ENCODE peak calls at places on chromosomes 11 and 22, in six cellular contexts. O is neuronal stem cell, S is H1, F is IMR-90, E is mesenchymal stem cell, M is H9. Z is an unnamed sample.

GRCh38 chr11:978073-978720 is 52.5 kb downstream of the AP2A2 start:
- DNase-seq in F (no peak), E (no peak), O (no peak), M (no peak), S (no peak), Z (no peak)

GRCh38 chr22:42080287-42080686 is 787 bp downstream of the SMDT1 start:
- DNase-seq in E (peak; percentile 75), F (peak; percentile 53), S (no peak), O (no peak), M (no peak), Z (peak; percentile 60)

GRCh38 chr11:62579252-62579651 is 5.6 kb upstream of the EEF1G start:
- DNase-seq in O (no peak), S (no peak), M (no peak), F (no peak), E (no peak), Z (no peak)

GRCh38 chr22:38104084-38104483 is 6.4 kb downstream of the BAIAP2L2 start:
- DNase-seq in M (no peak), F (peak; percentile 11), O (no peak), E (peak; percentile 34), S (peak; percentile 65), Z (peak; percentile 38)

GRCh38 chr11:35282226-35282882 is 137.0 kb downstream of the SLC1A2 start:
- DNase-seq in E (peak; percentile 94), O (no peak), M (no peak), F (peak; percentile 89), S (no peak), Z (peak; percentile 6)

GRCh38 chr11:18792066-18792591 is 531 bp upstream of the PTPN5 start:
- DNase-seq in F (no peak), M (peak; percentile 41), E (no peak), S (no peak), O (peak; percentile 20), Z (no peak)

GRCh38 chr22:31947296-31947695 is 3.0 kb downstream of the YWHAH start:
- DNase-seq in M (no peak), O (no peak), E (no peak), S (no peak), F (no peak), Z (peak; percentile 51)

GRCh38 chr22:24466831-24467249 is 28.3 kb upstream of the UPB1 start:
- DNase-seq in S (no peak), F (peak; percentile 74), E (peak; percentile 81), M (no peak), O (no peak), Z (no peak)

GRCh38 chr11:64186205-64187165 is 514 bp downstream of the STIP1 start:
- DNase-seq in O (no peak), M (no peak), S (no peak), E (peak; percentile 41), F (peak; percentile 2), Z (no peak)

GRCh38 chr11:121521145-121522042 is 68.6 kb upstream of the SORL1-AS1 start:
- DNase-seq in F (peak; percentile 8), S (no peak), E (no peak), M (no peak), O (no peak), Z (no peak)

GRCh38 chr11:12079726-12080556 is 30.4 kb upstream of the MICAL2 start:
- DNase-seq in F (peak; percentile 99), E (peak; percentile 99), M (no peak), O (no peak), S (no peak), Z (peak; percentile 87)

GRCh38 chr11:6724013-6724412 is 40.9 kb upstream of the MRPL17 start:
- DNase-seq in E (no peak), O (no peak), S (no peak), F (no peak), M (no peak), Z (no peak)

GRCh38 chr11:6719588-6719987 is 36.4 kb upstream of the MRPL17 start:
- DNase-seq in M (no peak), E (no peak), O (no peak), S (no peak), F (no peak), Z (no peak)

GRCh38 chr11:6727971-6728890 is 43.5 kb downstream of the OR2AG2 start:
- DNase-seq in O (no peak), S (no peak), E (no peak), M (no peak), F (no peak), Z (no peak)

GRCh38 chr11:6721343-6721742 is 38.2 kb upstream of the MRPL17 start:
- DNase-seq in M (no peak), F (no peak), O (no peak), S (no peak), E (no peak), Z (no peak)

DNA sequence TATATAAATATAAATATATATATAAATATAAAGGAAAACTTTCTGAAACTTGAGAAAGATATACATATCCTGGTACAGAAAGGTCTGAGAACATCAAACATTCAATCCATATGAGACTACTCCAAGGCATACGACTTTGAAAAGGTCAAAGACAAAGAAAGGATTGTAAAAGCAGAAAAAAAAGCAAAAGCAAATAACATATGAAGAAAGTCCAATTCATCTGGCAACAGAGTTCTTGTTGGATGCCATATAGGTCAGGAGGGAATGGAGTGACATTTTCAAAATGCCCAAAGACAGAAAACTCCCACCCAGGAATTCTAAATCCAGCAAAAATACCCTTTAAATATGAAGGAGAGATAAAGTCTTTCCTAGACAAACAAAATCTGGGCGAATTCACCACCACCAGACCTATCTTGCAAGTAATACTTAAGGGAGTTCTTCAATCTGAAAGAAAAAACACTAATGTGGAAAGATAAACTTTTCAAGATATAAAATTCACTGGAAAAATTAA is 42.3 kb upstream of the MRPL17 start:
- DNase-seq in F (no peak), O (no peak), M (no peak), S (no peak), E (no peak), Z (no peak)
- H2BK120ac ChIP-seq in F (no peak overlapping the region), O (no peak overlapping the region), M (no peak overlapping the region), S (no peak overlapping the region), E (no peak overlapping the region), Z (no peak overlapping the region)

DNA sequence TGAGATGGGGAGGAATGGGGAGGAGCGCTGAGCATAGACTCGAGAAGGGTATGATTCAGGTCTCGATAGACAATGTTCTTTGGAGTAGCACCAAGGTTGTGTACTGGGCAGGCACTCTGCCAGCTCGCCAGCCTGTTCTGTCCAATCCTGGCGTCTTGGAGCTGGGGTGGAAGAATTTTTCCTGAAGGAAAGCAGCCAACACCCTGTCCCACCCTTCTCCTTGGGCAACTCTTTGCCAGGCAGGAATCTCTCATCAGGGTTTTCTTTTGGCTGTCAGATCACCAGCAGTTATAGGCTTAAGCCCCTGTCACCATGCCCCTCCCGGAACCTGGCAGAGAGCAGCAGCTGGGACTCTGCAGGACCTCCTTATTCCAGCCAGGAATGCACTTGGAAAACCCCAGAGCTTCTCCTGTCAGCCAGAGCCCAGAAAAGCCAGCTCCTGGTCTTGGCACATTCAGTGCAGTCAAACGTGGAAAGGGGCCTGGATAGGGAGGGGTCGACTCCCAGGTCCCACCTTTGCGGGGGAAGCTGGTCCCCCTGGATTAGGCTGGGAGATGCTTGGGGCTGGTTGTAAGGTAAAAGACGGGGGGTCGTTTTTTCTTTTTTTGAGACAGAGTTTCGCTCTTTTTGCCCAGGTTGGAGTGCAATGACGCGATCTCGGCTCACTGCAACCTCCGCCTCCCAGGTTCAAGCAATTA is 14.4 kb upstream of the SPTBN2 start:
- DNase-seq in F (no peak), M (no peak), O (no peak), E (no peak), S (no peak), Z (no peak)
- H2BK120ac ChIP-seq in F (no peak overlapping the region), M (no peak overlapping the region), O (no peak overlapping the region), E (no peak overlapping the region), S (no peak overlapping the region), Z (no peak overlapping the region)

GRCh38 chr11:83720675-83721074 is 434.5 kb upstream of the CCDC90B start:
- DNase-seq in E (no peak), O (no peak), M (no peak), F (no peak), S (no peak), Z (no peak)

GRCh38 chr11:83724704-83725114 is 438.5 kb upstream of the CCDC90B start:
- DNase-seq in O (no peak), F (no peak), E (peak; percentile 33), M (peak; percentile 76), S (peak; percentile 60), Z (peak; percentile 34)

GRCh38 chr11:83725161-83725560 is 439.0 kb upstream of the CCDC90B start:
- DNase-seq in S (no peak), O (no peak), E (peak; percentile 12), F (no peak), M (peak; percentile 34), Z (peak; percentile 83)

GRCh38 chr11:83721286-83721685 is 435.1 kb upstream of the CCDC90B start:
- DNase-seq in S (no peak), F (peak; percentile 8), E (no peak), M (no peak), O (no peak), Z (no peak)

DNA sequence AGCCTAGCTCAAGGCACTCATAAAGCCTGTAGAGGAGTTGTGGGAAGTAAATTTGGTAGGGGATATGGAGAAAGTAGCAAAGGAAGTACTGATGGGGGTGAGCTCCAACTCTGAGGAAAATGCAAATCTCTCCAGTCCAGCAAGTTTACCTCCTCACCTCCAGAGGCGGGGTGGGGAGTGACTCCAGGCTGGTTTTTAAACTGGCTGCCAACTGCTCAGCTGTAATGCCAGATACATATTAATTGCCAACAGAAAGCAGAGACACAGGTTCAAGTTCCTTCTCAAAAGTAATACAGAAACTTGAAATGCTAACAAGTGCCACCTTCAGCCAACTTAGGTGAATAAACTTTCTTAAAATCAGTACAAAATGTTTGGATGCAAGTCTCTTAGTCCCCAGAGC is 436.2 kb upstream of the CCDC90B start:
- DNase-seq in F (no peak), E (no peak), O (no peak), S (no peak), M (no peak), Z (no peak)
- H2BK120ac ChIP-seq in F (no peak overlapping the region), E (no peak overlapping the region), O (no peak overlapping the region), S (no peak overlapping the region), M (no peak overlapping the region), Z (no peak overlapping the region)

GRCh38 chr22:26634189-26634588 is 12.4 kb downstream of the CRYBA4 start:
- DNase-seq in O (no peak), M (no peak), S (no peak), E (no peak), F (no peak), Z (no peak)

GRCh38 chr22:26635117-26635516 is 13.4 kb downstream of the CRYBA4 start:
- DNase-seq in O (no peak), F (no peak), S (no peak), E (no peak), M (no peak), Z (no peak)

GRCh38 chr22:26631282-26631681 is 9.5 kb downstream of the CRYBA4 start:
- DNase-seq in O (no peak), E (no peak), F (no peak), S (no peak), M (no peak), Z (no peak)

GRCh38 chr22:26629988-26630761 is 8.4 kb downstream of the CRYBA4 start:
- DNase-seq in S (no peak), O (no peak), F (no peak), E (no peak), M (no peak), Z (no peak)

DNA sequence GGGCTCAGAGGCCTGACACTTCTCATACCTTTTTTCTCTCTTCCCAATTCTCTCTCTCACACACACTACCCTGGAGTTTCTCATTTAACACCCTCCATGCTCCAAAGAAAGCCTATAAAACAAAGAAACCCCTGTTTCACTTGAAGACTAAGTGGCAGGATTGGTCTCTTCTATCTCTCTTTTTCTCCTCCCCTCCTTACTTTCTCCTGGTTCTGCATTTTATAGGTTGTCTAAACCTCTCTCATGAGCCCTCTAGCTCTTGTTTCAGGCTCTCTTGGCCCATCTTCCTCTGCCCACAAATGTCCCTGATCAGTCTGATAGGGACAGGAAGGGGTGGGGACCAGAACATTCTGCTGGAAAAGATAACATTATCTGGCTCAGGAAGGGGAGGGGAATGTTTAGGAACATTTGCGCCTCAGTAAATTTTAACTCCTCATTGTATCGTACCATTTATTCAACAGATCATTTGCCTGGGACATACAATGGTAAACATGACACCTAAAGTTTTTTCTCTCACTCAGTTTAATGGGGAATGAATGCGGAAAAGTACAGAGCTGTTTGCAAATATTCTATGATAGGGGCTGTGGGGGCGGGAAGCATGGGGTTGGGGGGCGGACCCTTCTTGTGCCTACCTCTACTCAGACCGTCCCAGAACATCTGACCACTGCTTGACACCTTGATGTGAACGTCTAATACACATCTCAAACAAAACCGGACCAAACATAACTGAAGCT is 10.8 kb downstream of the CRYBA4 start:
- DNase-seq in F (no peak), S (no peak), E (no peak), M (no peak), O (no peak), Z (no peak)
- H2BK120ac ChIP-seq in F (no peak overlapping the region), S (no peak overlapping the region), E (no peak overlapping the region), M (no peak overlapping the region), O (no peak overlapping the region), Z (no peak overlapping the region)

Z was measured in trophoblast cell.